ENCODE peak calls at places on chromosomes 12 and 14, in seven cellular contexts. Y is heart right ventricle, H is fibroblast of mammary gland, Q is psoas muscle, V is fibroblast of the aortic adventitia, Z is brain microvascular endothelial cell, T is foreskin fibroblast. S is an unnamed sample.

GRCh38 chr12:132282950-132283771 is 46.2 kb downstream of the GALNT9 start:
- DNase-seq in Y (peak; percentile 12), H (no peak), Q (peak; percentile 30), V (no peak), Z (no peak), T (no peak), S (no peak)

GRCh38 chr12:39062266-39062996 is 157.0 kb upstream of the CPNE8 start:
- DNase-seq in Y (no peak), H (no peak), Q (no peak), V (no peak), Z (no peak), T (no peak), S (no peak)

GRCh38 chr14:32635103-32635719 is 303.5 kb upstream of the NPAS3 start:
- DNase-seq in Y (no peak), H (peak; percentile 80), Q (no peak), V (peak; percentile 74), Z (no peak), T (peak; percentile 39), S (peak; percentile 30)

GRCh38 chr12:104314242-104314614 is 10.7 kb downstream of the EID3 start:
- DNase-seq in Y (no peak), H (peak; percentile 23), Q (no peak), V (no peak), Z (no peak), T (no peak), S (no peak)

GRCh38 chr12:91852646-91853045 is 293.0 kb downstream of the BTG1 start:
- DNase-seq in Y (no peak), H (peak; percentile 45), Q (no peak), V (no peak), Z (no peak), T (no peak), S (no peak)

GRCh38 chr12:116919247-116919671 is 8.5 kb downstream of the FBXW8 start:
- DNase-seq in Y (no peak), H (no peak), Q (no peak), V (no peak), Z (no peak), T (no peak), S (no peak)

GRCh38 chr12:94856324-94856723 is 147.2 kb downstream of the NDUFA12 start:
- DNase-seq in Y (no peak), H (no peak), Q (no peak), V (no peak), Z (no peak), T (no peak), S (no peak)

GRCh38 chr14:61437383-61437782 is 116.0 kb downstream of the PRKCH start:
- DNase-seq in Y (no peak), H (no peak), Q (no peak), V (no peak), Z (no peak), T (no peak), S (no peak)

GRCh38 chr14:70358631-70359030 is 852 bp downstream of the COX16 start:
- DNase-seq in Y (no peak), H (peak; percentile 35), Q (no peak), V (peak; percentile 27), Z (no peak), T (no peak), S (no peak)

GRCh38 chr12:26287666-26288408 is 92.5 kb downstream of the SSPN start:
- DNase-seq in Y (no peak), H (peak; percentile 85), Q (peak; percentile 49), V (peak; percentile 84), Z (no peak), T (no peak), S (peak; percentile 62)

GRCh38 chr12:111792155-111792876 is 25.6 kb downstream of the ALDH2 start:
- DNase-seq in Y (peak; percentile 68), H (peak; percentile 77), Q (peak; percentile 86), V (peak; percentile 55), Z (peak; percentile 11), T (no peak), S (no peak)

GRCh38 chr14:56027916-56028637 is 90.1 kb upstream of the PELI2 start:
- DNase-seq in Y (no peak), H (no peak), Q (no peak), V (peak; percentile 2), Z (no peak), T (no peak), S (no peak)

GRCh38 chr14:104647467-104648063 is 41.9 kb upstream of the INF2 start:
- DNase-seq in Y (no peak), H (no peak), Q (no peak), V (no peak), Z (no peak), T (no peak), S (no peak)

GRCh38 chr14:105473677-105474477 is 744 bp upstream of the CRIP2 start:
- DNase-seq in Y (peak; percentile 98), H (peak; percentile 68), Q (peak; percentile 90), V (peak; percentile 67), Z (peak; percentile 87), T (peak; percentile 47), S (peak; percentile 30)

GRCh38 chr12:132426349-132427176 is 63.4 kb upstream of the FBRSL1 start:
- DNase-seq in Y (no peak), H (no peak), Q (no peak), V (no peak), Z (no peak), T (no peak), S (no peak)

GRCh38 chr12:86724716-86725115 is 468.5 kb upstream of the MGAT4C start:
- DNase-seq in Y (no peak), H (peak; percentile 63), Q (no peak), V (peak; percentile 35), Z (peak; percentile 53), T (peak; percentile 39), S (peak; percentile 15)

GRCh38 chr14:93430319-93430801 is 379 bp upstream of the UNC79 start:
- DNase-seq in Y (no peak), H (peak; percentile 0), Q (no peak), V (peak; percentile 2), Z (no peak), T (no peak), S (no peak)

GRCh38 chr14:93426750-93427149 is 4.0 kb upstream of the UNC79 start:
- DNase-seq in Y (no peak), H (no peak), Q (no peak), V (no peak), Z (no peak), T (no peak), S (no peak)

GRCh38 chr14:93430889-93431670 is at the start of gene UNC79:
- DNase-seq in Y (no peak), H (peak; percentile 5), Q (no peak), V (peak; percentile 1), Z (peak; percentile 1), T (no peak), S (no peak)
- TF ChIP-seq CTCF in Y (no peak), H (no peak), Q (no peak), V (no peak), Z (no peak), T (no peak), S (no peak)

GRCh38 chr12:76241371-76241770 is 106.8 kb downstream of the BBS10 start:
- DNase-seq in Y (no peak), H (no peak), Q (no peak), V (no peak), Z (no peak), T (no peak), S (no peak)
- TF ChIP-seq CTCF in Y (no peak), H (no peak), Q (no peak), V (no peak), Z (peak; percentile 30), T (peak; percentile 2), S (peak; percentile 2)

GRCh38 chr14:77403798-77404197 is 19.5 kb downstream of the NOXRED1 start:
- DNase-seq in Y (no peak), H (no peak), Q (no peak), V (no peak), Z (no peak), T (no peak), S (no peak)

GRCh38 chr14:77406718-77407117 is 16.6 kb downstream of the NOXRED1 start:
- DNase-seq in Y (no peak), H (no peak), Q (no peak), V (peak; percentile 50), Z (no peak), T (no peak), S (no peak)

GRCh38 chr14:77407158-77407557 is 16.2 kb downstream of the NOXRED1 start:
- DNase-seq in Y (no peak), H (no peak), Q (no peak), V (no peak), Z (no peak), T (no peak), S (no peak)

GRCh38 chr14:77406086-77406485 is 17.2 kb downstream of the NOXRED1 start:
- DNase-seq in Y (no peak), H (no peak), Q (no peak), V (no peak), Z (no peak), T (no peak), S (no peak)

GRCh38 chr14:77409131-77409533 is 14.2 kb downstream of the NOXRED1 start:
- DNase-seq in Y (no peak), H (peak; percentile 10), Q (no peak), V (peak; percentile 9), Z (no peak), T (peak; percentile 2), S (no peak)
- TF ChIP-seq CTCF in Y (peak; percentile 11), H (peak; percentile 25), Q (peak; percentile 11), V (peak; percentile 28), Z (peak; percentile 57), T (no peak), S (peak; percentile 55)

DNA sequence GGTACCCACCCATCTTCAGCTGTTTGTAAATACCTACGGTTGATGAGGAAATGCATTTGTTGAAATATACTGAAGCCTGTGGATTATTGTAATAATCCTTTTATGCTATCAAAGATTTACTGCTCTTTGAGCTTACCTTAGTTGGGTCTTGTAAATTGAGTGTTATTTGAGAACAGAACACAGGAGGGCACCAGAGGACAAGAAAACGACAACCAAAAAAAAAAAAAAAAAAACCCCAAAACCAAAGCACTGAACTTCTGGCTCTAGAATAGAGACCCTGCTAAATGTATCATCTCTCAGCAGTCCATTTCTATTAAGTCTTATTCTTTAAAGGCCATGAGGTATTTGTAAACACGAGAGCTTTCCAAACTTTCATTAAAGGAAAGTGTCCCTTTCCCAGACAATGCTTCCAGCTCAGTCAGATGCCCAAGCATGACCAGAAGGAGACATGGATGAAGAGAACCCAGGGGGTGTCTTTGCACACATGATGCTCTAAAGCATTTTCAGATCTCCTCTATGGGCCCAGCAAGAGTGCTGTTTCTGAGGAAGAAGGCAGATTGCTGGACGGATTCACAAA is 763.9 kb downstream of the NRXN3 start:
- DNase-seq in Y (no peak), H (peak; percentile 46), Q (no peak), V (peak; percentile 43), Z (no peak), T (peak; percentile 9), S (no peak)
- TF ChIP-seq CTCF in Y (peak; percentile 41), H (peak; percentile 43), Q (no peak), V (peak; percentile 37), Z (peak; percentile 34), T (peak; percentile 41), S (peak; percentile 64)

S was measured in foreskin keratinocyte.